ENCODE peak calls at places on chromosome 6, in eight cellular contexts. D is hypothalamus; M is colonic mucosa; U is NCI-H2081; B is Calu3; W is stimulated activated CD4-positive, alpha-beta T cell treated with anti-CD3 and anti-CD28 coated beads, TNF-alpha, amount 100 ng/mL, for 1 hour; Y is NAMALWA; O is effector CD4-positive, alpha-beta T cell. S is an unnamed sample.

GRCh38 chr6:125871365-125871764 is 80.6 kb downstream of the NCOA7 start:
- DNase-seq in O (no peak), U (peak), M (no peak), D (no peak), W (no peak), Y (peak), B (no peak), S (no peak)

GRCh38 chr6:96994660-96995059 is 70.1 kb downstream of the KLHL32 start:
- DNase-seq in U (no peak), W (no peak), O (no peak), B (no peak), Y (no peak), M (no peak), D (no peak), S (no peak)

GRCh38 chr6:148358196-148358785 is 15.7 kb downstream of the SASH1 start:
- DNase-seq in W (no peak), O (no peak), D (no peak), U (no peak), Y (no peak), B (no peak), M (peak), S (no peak)

GRCh38 chr6:131615275-131615674 is 12.8 kb downstream of the MED23 start:
- DNase-seq in O (no peak), W (no peak), B (no peak), Y (no peak), D (no peak), M (no peak), U (no peak), S (no peak)

GRCh38 chr6:144007779-144008500 is at the start of gene PLAGL1:
- DNase-seq in B (peak), Y (no peak), W (no peak), U (no peak), M (peak), D (no peak), O (no peak), S (peak)

GRCh38 chr6:34679552-34680255 is 16.9 kb downstream of the ILRUN start:
- DNase-seq in U (no peak), M (no peak), W (no peak), Y (no peak), B (no peak), O (no peak), D (no peak), S (no peak)

GRCh38 chr6:83707829-83708545 is 914 bp downstream of the SNAP91 start:
- DNase-seq in M (no peak), O (no peak), W (no peak), Y (no peak), B (no peak), D (peak), U (no peak), S (no peak)

GRCh38 chr6:33905081-33905609 is 101.3 kb upstream of the MLN start:
- DNase-seq in Y (no peak), B (no peak), U (no peak), W (peak), O (peak), M (no peak), D (no peak), S (no peak)

GRCh38 chr6:139378882-139379341 is 4.5 kb upstream of the CITED2 start:
- DNase-seq in D (no peak), B (peak), M (no peak), U (no peak), Y (no peak), O (no peak), W (no peak), S (no peak)

GRCh38 chr6:159692303-159693127 is 526 bp downstream of the SOD2 start:
- DNase-seq in D (no peak), O (peak), Y (peak), M (peak), B (peak), U (peak), W (peak), S (no peak)

S was measured in GM04504.